ENCODE peak calls at places on chromosomes 5 and 9, in nine cellular contexts. N is NCI-H460; I is NCI-H2171; L is left colon; T is iris pigment epithelial cell; V is activated CD4-positive, alpha-beta T cell treated with anti-CD3 and anti-CD28 coated beads, Interleukin-2, amount 50 U/mL, for 1 hour; G is hypothalamus; H is cerebellar cortex; X is NCI-H1694. U is an unnamed sample.
A peak's percentile ranks its signal among the peaks of the same experiment; 100 is the strongest.

GRCh38 chr9:75152416-75152815 is 64.1 kb downstream of the OSTF1 start:
- DNase-seq in N (no peak), I (no peak), L (no peak), T (no peak), V (peak; percentile 50), G (no peak), H (no peak), X (no peak), U (peak; percentile 50)

GRCh38 chr5:128920345-128921215 is 44.7 kb upstream of the SLC27A6 start:
- DNase-seq in N (no peak), I (no peak), L (no peak), T (peak; percentile 87), V (no peak), G (no peak), H (no peak), X (no peak), U (no peak)

GRCh38 chr9:130498918-130499698 is 54.3 kb downstream of the ASS1 start:
- DNase-seq in N (no peak), I (no peak), L (no peak), T (no peak), V (no peak), G (no peak), H (no peak), X (no peak), U (no peak)

GRCh38 chr9:86792136-86792535 is 155.2 kb downstream of the GAS1 start:
- DNase-seq in N (no peak), I (no peak), L (no peak), T (peak; percentile 14), V (no peak), G (no peak), H (no peak), X (no peak), U (no peak)

GRCh38 chr5:116045821-116046220 is 13.5 kb downstream of the ARL14EPL start:
- DNase-seq in N (no peak), I (no peak), L (no peak), T (no peak), V (no peak), G (no peak), H (no peak), X (no peak), U (no peak)

GRCh38 chr5:109177227-109177626 is 232.5 kb downstream of the PJA2 start:
- DNase-seq in N (no peak), I (no peak), L (no peak), T (no peak), V (no peak), G (no peak), H (peak; percentile 3), X (no peak), U (no peak)

GRCh38 chr5:141617682-141618029 is 1.1 kb downstream of the DIAPH1 start:
- DNase-seq in N (no peak), I (no peak), L (no peak), T (no peak), V (no peak), G (no peak), H (peak; percentile 34), X (no peak), U (no peak)

GRCh38 chr5:61346511-61346910 is 14.5 kb downstream of the ZSWIM6 start:
- DNase-seq in N (no peak), I (no peak), L (no peak), T (no peak), V (no peak), G (no peak), H (no peak), X (no peak), U (no peak)

GRCh38 chr5:158020555-158021418 is 161.8 kb upstream of the CLINT1 start:
- DNase-seq in N (peak; percentile 5), I (no peak), L (no peak), T (no peak), V (no peak), G (no peak), H (no peak), X (no peak), U (no peak)

GRCh38 chr5:4189317-4189716 is 593.7 kb downstream of the IRX1 start:
- DNase-seq in N (no peak), I (no peak), L (no peak), T (no peak), V (no peak), G (no peak), H (no peak), X (no peak), U (no peak)

GRCh38 chr9:82254646-82255367 is 266.2 kb downstream of the SPATA31D1 start:
- DNase-seq in N (no peak), I (no peak), L (no peak), T (peak; percentile 16), V (no peak), G (no peak), H (no peak), X (no peak), U (no peak)

GRCh38 chr5:138408023-138408422 is 30.8 kb upstream of the REEP2 start:
- DNase-seq in N (no peak), I (peak; percentile 74), L (no peak), T (peak; percentile 7), V (no peak), G (no peak), H (no peak), X (no peak), U (peak; percentile 30)

GRCh38 chr5:138466900-138467710 is 1.8 kb downstream of the EGR1 start:
- DNase-seq in N (no peak), I (no peak), L (no peak), T (no peak), V (peak; percentile 54), G (no peak), H (no peak), X (no peak), U (no peak)

GRCh38 chr9:87894998-87895625 is 12.4 kb downstream of the SPATA31E1 start:
- DNase-seq in N (no peak), I (no peak), L (no peak), T (no peak), V (no peak), G (no peak), H (no peak), X (no peak), U (no peak)

GRCh38 chr5:132557425-132557805 is 638 bp downstream of the RAD50 start:
- DNase-seq in N (peak; percentile 30), I (no peak), L (peak; percentile 83), T (peak; percentile 33), V (peak; percentile 7), G (peak; percentile 4), H (peak; percentile 47), X (no peak), U (peak; percentile 49)

GRCh38 chr9:111527347-111527746 is 2.4 kb downstream of the ZNF483 start:
- DNase-seq in N (no peak), I (no peak), L (no peak), T (peak; percentile 5), V (no peak), G (no peak), H (no peak), X (no peak), U (no peak)

GRCh38 chr5:31096238-31096865 is 97.1 kb upstream of the CDH6 start:
- DNase-seq in N (no peak), I (no peak), L (no peak), T (peak; percentile 67), V (no peak), G (no peak), H (no peak), X (no peak), U (no peak)

GRCh38 chr5:141623197-141623596 is 4.4 kb upstream of the DIAPH1 start:
- DNase-seq in N (no peak), I (no peak), L (no peak), T (no peak), V (no peak), G (no peak), H (no peak), X (no peak), U (no peak)

GRCh38 chr5:77828445-77828844 is 52.3 kb upstream of the TBCA start:
- DNase-seq in N (no peak), I (no peak), L (no peak), T (peak; percentile 15), V (no peak), G (no peak), H (no peak), X (no peak), U (no peak)

GRCh38 chr5:79107020-79107796 is 4.4 kb upstream of the BHMT start:
- DNase-seq in N (no peak), I (no peak), L (no peak), T (peak; percentile 7), V (no peak), G (no peak), H (no peak), X (no peak), U (no peak)

GRCh38 chr5:80686757-80687156 is 32.0 kb upstream of the DHFR start:
- DNase-seq in N (peak; percentile 14), I (no peak), L (no peak), T (peak; percentile 25), V (no peak), G (no peak), H (peak; percentile 22), X (no peak), U (no peak)

GRCh38 chr5:37112383-37112991 is 136.7 kb downstream of the CPLANE1 start:
- DNase-seq in N (no peak), I (no peak), L (no peak), T (peak; percentile 38), V (no peak), G (no peak), H (no peak), X (no peak), U (peak; percentile 51)

GRCh38 chr5:40618926-40619325 is 60.8 kb upstream of the PTGER4 start:
- DNase-seq in N (no peak), I (no peak), L (no peak), T (peak; percentile 33), V (no peak), G (no peak), H (no peak), X (no peak), U (no peak)

GRCh38 chr9:109966643-109967368 is 186.8 kb downstream of the PALM2AKAP2 start:
- DNase-seq in N (no peak), I (no peak), L (no peak), T (no peak), V (no peak), G (no peak), H (no peak), X (no peak), U (no peak)

GRCh38 chr5:18305288-18305899 is 671.1 kb downstream of the TAF11L14 start:
- DNase-seq in N (peak; percentile 39), I (peak; percentile 49), L (no peak), T (peak; percentile 52), V (no peak), G (no peak), H (peak; percentile 47), X (peak; percentile 52), U (no peak)

GRCh38 chr5:50435131-50435530 is 6.0 kb downstream of the EMB start:
- DNase-seq in N (no peak), I (no peak), L (no peak), T (no peak), V (no peak), G (no peak), H (no peak), X (no peak), U (no peak)

GRCh38 chr5:159849437-159850191 is 66.7 kb upstream of the ADRA1B start:
- DNase-seq in N (no peak), I (no peak), L (no peak), T (peak; percentile 89), V (no peak), G (no peak), H (no peak), X (no peak), U (no peak)

GRCh38 chr9:135128035-135128670 is 40.7 kb downstream of the OLFM1 start:
- DNase-seq in N (no peak), I (no peak), L (no peak), T (no peak), V (no peak), G (no peak), H (no peak), X (no peak), U (no peak)

GRCh38 chr9:113578877-113579269 is 115.3 kb downstream of the RGS3 start:
- DNase-seq in N (no peak), I (no peak), L (peak; percentile 76), T (peak; percentile 98), V (peak; percentile 73), G (no peak), H (no peak), X (no peak), U (peak; percentile 89)

GRCh38 chr9:105176194-105176593 is 68.3 kb upstream of the SLC44A1 start:
- DNase-seq in N (no peak), I (no peak), L (no peak), T (no peak), V (no peak), G (no peak), H (no peak), X (no peak), U (no peak)

GRCh38 chr5:23412011-23412410 is 95.4 kb upstream of the PRDM9 start:
- DNase-seq in N (no peak), I (no peak), L (no peak), T (peak; percentile 26), V (no peak), G (no peak), H (no peak), X (no peak), U (no peak)